ENCODE peak calls at places on chromosome 19, in nine cellular contexts. One of them, this sample, is unnamed.

GRCh38 chr19:16266586-16266942 is 58.1 kb upstream of the KLF2 start:
- DNase-seq in GM12865: no peak
- DNase-seq in astrocyte: no peak
- DNase-seq in CD4-positive, alpha-beta T cell: peak
- DNase-seq in brain microvascular endothelial cell: no peak
- DNase-seq in right lobe of liver: no peak
- DNase-seq in upper lobe of left lung: no peak
- DNase-seq in AG04449: no peak
- DNase-seq in dorsolateral prefrontal cortex: no peak
- DNase-seq in this sample: no peak

GRCh38 chr19:49142866-49143335 is 12.3 kb downstream of the HRC start:
- DNase-seq in GM12865: peak
- DNase-seq in astrocyte: peak
- DNase-seq in CD4-positive, alpha-beta T cell: no peak
- DNase-seq in brain microvascular endothelial cell: peak
- DNase-seq in right lobe of liver: peak
- DNase-seq in upper lobe of left lung: peak
- DNase-seq in AG04449: peak
- DNase-seq in dorsolateral prefrontal cortex: peak
- DNase-seq in this sample: peak

GRCh38 chr19:48815870-48816501 is 5.2 kb upstream of the BCAT2 start:
- DNase-seq in GM12865: peak
- DNase-seq in astrocyte: peak
- DNase-seq in CD4-positive, alpha-beta T cell: no peak
- DNase-seq in brain microvascular endothelial cell: no peak
- DNase-seq in right lobe of liver: no peak
- DNase-seq in upper lobe of left lung: peak
- DNase-seq in AG04449: no peak
- DNase-seq in dorsolateral prefrontal cortex: no peak
- DNase-seq in this sample: peak

GRCh38 chr19:17468302-17469091 is 1.8 kb upstream of the SLC27A1 start:
- DNase-seq in GM12865: no peak
- DNase-seq in astrocyte: no peak
- DNase-seq in CD4-positive, alpha-beta T cell: no peak
- DNase-seq in brain microvascular endothelial cell: no peak
- DNase-seq in right lobe of liver: peak
- DNase-seq in upper lobe of left lung: peak
- DNase-seq in AG04449: no peak
- DNase-seq in dorsolateral prefrontal cortex: no peak
- DNase-seq in this sample: no peak

GRCh38 chr19:45211751-45212381 is 33.3 kb downstream of the BLOC1S3 start:
- DNase-seq in GM12865: no peak
- DNase-seq in astrocyte: no peak
- DNase-seq in CD4-positive, alpha-beta T cell: no peak
- DNase-seq in brain microvascular endothelial cell: no peak
- DNase-seq in right lobe of liver: peak
- DNase-seq in upper lobe of left lung: peak
- DNase-seq in AG04449: no peak
- DNase-seq in dorsolateral prefrontal cortex: no peak
- DNase-seq in this sample: peak

GRCh38 chr19:39671739-39672363 is 16.1 kb downstream of the LGALS16 start:
- DNase-seq in GM12865: peak
- DNase-seq in astrocyte: peak
- DNase-seq in CD4-positive, alpha-beta T cell: peak
- DNase-seq in brain microvascular endothelial cell: peak
- DNase-seq in right lobe of liver: no peak
- DNase-seq in upper lobe of left lung: no peak
- DNase-seq in AG04449: no peak
- DNase-seq in dorsolateral prefrontal cortex: no peak
- DNase-seq in this sample: peak

GRCh38 chr19:42075364-42075615 is 676 bp upstream of the ZNF574 start:
- DNase-seq in GM12865: no peak
- DNase-seq in astrocyte: no peak
- DNase-seq in CD4-positive, alpha-beta T cell: no peak
- DNase-seq in brain microvascular endothelial cell: no peak
- DNase-seq in right lobe of liver: no peak
- DNase-seq in upper lobe of left lung: no peak
- DNase-seq in AG04449: no peak
- DNase-seq in dorsolateral prefrontal cortex: no peak
- DNase-seq in this sample: no peak

GRCh38 chr19:10501971-10502523 is 1.1 kb downstream of the KEAP1 start:
- DNase-seq in GM12865: peak
- DNase-seq in astrocyte: no peak
- DNase-seq in CD4-positive, alpha-beta T cell: no peak
- DNase-seq in brain microvascular endothelial cell: peak
- DNase-seq in right lobe of liver: peak
- DNase-seq in upper lobe of left lung: peak
- DNase-seq in AG04449: no peak
- DNase-seq in dorsolateral prefrontal cortex: peak
- DNase-seq in this sample: no peak

DNA sequence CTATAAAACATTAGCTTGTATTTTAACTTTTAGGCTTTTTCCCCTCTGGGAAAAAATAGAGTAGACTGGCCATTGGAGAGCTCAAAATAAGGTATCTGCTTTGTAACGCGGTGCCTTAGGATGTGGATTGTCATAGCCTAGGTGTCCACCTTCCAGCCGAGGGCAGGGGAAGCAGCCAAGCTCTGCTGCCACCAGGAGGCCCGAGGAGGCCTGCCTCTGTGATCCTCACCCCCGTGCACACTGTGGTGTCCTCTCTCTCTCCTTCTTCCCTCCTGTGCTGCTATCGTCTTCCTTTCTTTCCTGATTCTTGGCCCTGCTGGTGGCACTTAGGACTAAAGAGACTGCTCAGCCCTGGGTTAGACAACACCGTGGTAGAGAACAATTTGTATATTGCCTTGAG is 11.3 kb downstream of the HNRNPM start:
- DNase-seq in GM12865: no peak
- DNase-seq in astrocyte: no peak
- DNase-seq in CD4-positive, alpha-beta T cell: no peak
- DNase-seq in brain microvascular endothelial cell: no peak
- DNase-seq in right lobe of liver: no peak
- DNase-seq in upper lobe of left lung: no peak
- DNase-seq in AG04449: no peak
- DNase-seq in dorsolateral prefrontal cortex: no peak
- DNase-seq in this sample: no peak
- TF ChIP-seq CTCF in GM12865: no peak
- TF ChIP-seq CTCF in astrocyte: no peak
- TF ChIP-seq CTCF in CD4-positive, alpha-beta T cell: no peak
- TF ChIP-seq CTCF in brain microvascular endothelial cell: peak
- TF ChIP-seq CTCF in right lobe of liver: no peak
- TF ChIP-seq CTCF in upper lobe of left lung: peak
- TF ChIP-seq CTCF in AG04449: peak
- TF ChIP-seq CTCF in dorsolateral prefrontal cortex: no peak
- TF ChIP-seq CTCF in this sample: peak

GRCh38 chr19:14840206-14840605 is 5.2 kb upstream of the OR7A5 start:
- DNase-seq in GM12865: no peak
- DNase-seq in astrocyte: no peak
- DNase-seq in CD4-positive, alpha-beta T cell: no peak
- DNase-seq in brain microvascular endothelial cell: no peak
- DNase-seq in right lobe of liver: no peak
- DNase-seq in upper lobe of left lung: no peak
- DNase-seq in AG04449: no peak
- DNase-seq in dorsolateral prefrontal cortex: no peak
- DNase-seq in this sample: no peak

GRCh38 chr19:14843587-14843986 is 5.1 kb downstream of the OR7A10 start:
- DNase-seq in GM12865: no peak
- DNase-seq in astrocyte: no peak
- DNase-seq in CD4-positive, alpha-beta T cell: no peak
- DNase-seq in brain microvascular endothelial cell: no peak
- DNase-seq in right lobe of liver: no peak
- DNase-seq in upper lobe of left lung: no peak
- DNase-seq in AG04449: no peak
- DNase-seq in dorsolateral prefrontal cortex: no peak
- DNase-seq in this sample: peak

GRCh38 chr19:14837391-14837790 is 2.4 kb upstream of the OR7A5 start:
- DNase-seq in GM12865: no peak
- DNase-seq in astrocyte: no peak
- DNase-seq in CD4-positive, alpha-beta T cell: no peak
- DNase-seq in brain microvascular endothelial cell: no peak
- DNase-seq in right lobe of liver: no peak
- DNase-seq in upper lobe of left lung: no peak
- DNase-seq in AG04449: no peak
- DNase-seq in dorsolateral prefrontal cortex: no peak
- DNase-seq in this sample: no peak

GRCh38 chr19:14848822-14849221 is at the start of gene OR7A10:
- DNase-seq in GM12865: no peak
- DNase-seq in astrocyte: no peak
- DNase-seq in CD4-positive, alpha-beta T cell: no peak
- DNase-seq in brain microvascular endothelial cell: no peak
- DNase-seq in right lobe of liver: no peak
- DNase-seq in upper lobe of left lung: no peak
- DNase-seq in AG04449: no peak
- DNase-seq in dorsolateral prefrontal cortex: no peak
- DNase-seq in this sample: no peak

GRCh38 chr19:14843169-14843568 is 5.6 kb downstream of the OR7A10 start:
- DNase-seq in GM12865: no peak
- DNase-seq in astrocyte: no peak
- DNase-seq in CD4-positive, alpha-beta T cell: no peak
- DNase-seq in brain microvascular endothelial cell: no peak
- DNase-seq in right lobe of liver: no peak
- DNase-seq in upper lobe of left lung: no peak
- DNase-seq in AG04449: no peak
- DNase-seq in dorsolateral prefrontal cortex: no peak
- DNase-seq in this sample: no peak
- TF ChIP-seq CTCF in GM12865: no peak
- TF ChIP-seq CTCF in astrocyte: no peak
- TF ChIP-seq CTCF in CD4-positive, alpha-beta T cell: no peak
- TF ChIP-seq CTCF in brain microvascular endothelial cell: no peak
- TF ChIP-seq CTCF in right lobe of liver: no peak
- TF ChIP-seq CTCF in upper lobe of left lung: no peak
- TF ChIP-seq CTCF in AG04449: no peak
- TF ChIP-seq CTCF in dorsolateral prefrontal cortex: no peak
- TF ChIP-seq CTCF in this sample: no peak

GRCh38 chr19:5803441-5803751 is 1.5 kb upstream of the NRTN start:
- DNase-seq in GM12865: no peak
- DNase-seq in astrocyte: no peak
- DNase-seq in CD4-positive, alpha-beta T cell: no peak
- DNase-seq in brain microvascular endothelial cell: no peak
- DNase-seq in right lobe of liver: no peak
- DNase-seq in upper lobe of left lung: no peak
- DNase-seq in AG04449: no peak
- DNase-seq in dorsolateral prefrontal cortex: no peak
- DNase-seq in this sample: no peak

GRCh38 chr19:5804516-5805464 is at the start of gene NRTN:
- DNase-seq in GM12865: no peak
- DNase-seq in astrocyte: no peak
- DNase-seq in CD4-positive, alpha-beta T cell: no peak
- DNase-seq in brain microvascular endothelial cell: no peak
- DNase-seq in right lobe of liver: peak
- DNase-seq in upper lobe of left lung: peak
- DNase-seq in AG04449: no peak
- DNase-seq in dorsolateral prefrontal cortex: no peak
- DNase-seq in this sample: no peak

GRCh38 chr19:5805465-5806132 is 732 bp downstream of the NRTN start:
- DNase-seq in GM12865: no peak
- DNase-seq in astrocyte: no peak
- DNase-seq in CD4-positive, alpha-beta T cell: peak
- DNase-seq in brain microvascular endothelial cell: peak
- DNase-seq in right lobe of liver: peak
- DNase-seq in upper lobe of left lung: peak
- DNase-seq in AG04449: no peak
- DNase-seq in dorsolateral prefrontal cortex: no peak
- DNase-seq in this sample: peak

GRCh38 chr19:5801796-5802616 is 2.9 kb upstream of the NRTN start:
- DNase-seq in GM12865: no peak
- DNase-seq in astrocyte: no peak
- DNase-seq in CD4-positive, alpha-beta T cell: no peak
- DNase-seq in brain microvascular endothelial cell: no peak
- DNase-seq in right lobe of liver: no peak
- DNase-seq in upper lobe of left lung: no peak
- DNase-seq in AG04449: no peak
- DNase-seq in dorsolateral prefrontal cortex: no peak
- DNase-seq in this sample: no peak

DNA sequence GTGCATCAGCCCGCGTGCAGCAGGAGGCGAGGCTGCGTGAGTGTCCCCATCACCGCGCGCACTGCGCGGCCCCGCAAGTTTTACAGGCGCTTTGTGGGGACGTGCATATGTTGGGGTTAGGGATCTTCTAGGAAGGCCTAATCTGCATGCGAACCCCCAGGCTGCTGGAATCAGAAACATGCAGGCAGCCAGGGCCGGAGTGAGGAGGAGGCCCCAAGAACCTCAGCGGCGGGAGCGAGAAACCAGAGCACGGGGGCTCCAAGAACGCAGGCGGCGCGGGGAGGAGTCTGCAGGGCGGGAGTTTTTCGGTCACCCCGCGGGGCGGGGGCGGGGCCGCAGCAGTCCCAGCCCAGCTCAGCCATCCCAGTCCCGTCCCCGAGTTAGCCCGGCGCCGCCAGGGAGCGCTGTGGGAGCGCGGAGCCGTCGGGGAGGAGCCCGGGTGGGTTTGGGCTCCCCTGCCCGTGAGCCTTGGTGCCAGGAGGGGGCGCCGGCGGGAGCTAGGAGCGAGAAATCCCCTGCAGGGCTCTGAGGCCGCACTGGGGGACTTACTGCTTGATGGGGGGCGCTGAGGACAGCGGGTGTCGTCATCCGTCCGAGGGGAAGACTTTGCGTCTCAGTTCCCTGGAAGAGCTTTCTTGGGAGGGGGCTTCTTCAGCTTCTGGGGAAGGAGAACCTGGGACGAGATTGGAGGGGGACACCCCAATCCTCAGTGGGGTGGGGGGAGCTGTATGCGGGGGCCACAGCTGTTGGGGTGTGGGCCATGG is 933 bp upstream of the NRTN start:
- DNase-seq in GM12865: peak
- DNase-seq in astrocyte: peak
- DNase-seq in CD4-positive, alpha-beta T cell: peak
- DNase-seq in brain microvascular endothelial cell: peak
- DNase-seq in right lobe of liver: peak
- DNase-seq in upper lobe of left lung: peak
- DNase-seq in AG04449: peak
- DNase-seq in dorsolateral prefrontal cortex: no peak
- DNase-seq in this sample: peak
- TF ChIP-seq CTCF in GM12865: peak
- TF ChIP-seq CTCF in astrocyte: peak
- TF ChIP-seq CTCF in CD4-positive, alpha-beta T cell: peak
- TF ChIP-seq CTCF in brain microvascular endothelial cell: peak
- TF ChIP-seq CTCF in right lobe of liver: peak
- TF ChIP-seq CTCF in upper lobe of left lung: peak
- TF ChIP-seq CTCF in AG04449: peak
- TF ChIP-seq CTCF in dorsolateral prefrontal cortex: peak
- TF ChIP-seq CTCF in this sample: peak

DNA sequence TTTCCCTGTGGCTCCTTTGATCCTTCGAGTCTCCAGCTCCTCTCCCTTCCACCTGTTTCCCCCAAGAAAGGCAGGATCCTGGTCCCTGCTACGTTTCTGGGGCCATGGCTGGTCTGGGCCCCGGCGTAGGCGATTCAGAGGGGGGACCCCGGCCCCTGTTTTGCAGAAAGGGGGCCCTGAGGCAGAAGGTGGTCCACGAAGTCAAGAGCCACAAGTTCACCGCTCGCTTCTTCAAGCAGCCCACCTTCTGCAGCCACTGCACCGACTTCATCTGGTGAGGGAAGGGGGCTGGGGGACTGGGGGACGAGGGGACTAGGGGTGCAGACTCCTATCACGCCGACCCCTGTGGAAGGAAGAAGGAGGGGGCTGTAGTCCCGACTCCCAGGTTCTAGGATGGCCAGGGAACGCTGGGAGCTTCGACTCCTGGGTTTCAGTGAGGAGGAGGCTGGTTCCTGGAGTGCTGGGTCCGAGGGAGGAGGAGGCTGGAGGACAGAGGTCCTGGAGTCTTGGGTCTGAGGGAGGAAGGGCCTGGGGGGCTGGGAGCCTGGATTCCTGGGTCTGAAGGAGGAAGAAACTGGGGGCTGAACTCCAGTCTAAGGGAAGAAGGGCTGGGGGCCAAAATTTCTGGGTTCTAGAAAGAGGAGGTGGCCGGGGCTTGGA is 524 bp downstream of the PRKCG start:
- DNase-seq in GM12865: no peak
- DNase-seq in astrocyte: no peak
- DNase-seq in CD4-positive, alpha-beta T cell: no peak
- DNase-seq in brain microvascular endothelial cell: no peak
- DNase-seq in right lobe of liver: no peak
- DNase-seq in upper lobe of left lung: no peak
- DNase-seq in AG04449: no peak
- DNase-seq in dorsolateral prefrontal cortex: no peak
- DNase-seq in this sample: no peak
- TF ChIP-seq CTCF in GM12865: no peak
- TF ChIP-seq CTCF in astrocyte: no peak
- TF ChIP-seq CTCF in CD4-positive, alpha-beta T cell: no peak
- TF ChIP-seq CTCF in brain microvascular endothelial cell: no peak
- TF ChIP-seq CTCF in right lobe of liver: no peak
- TF ChIP-seq CTCF in upper lobe of left lung: no peak
- TF ChIP-seq CTCF in AG04449: no peak
- TF ChIP-seq CTCF in dorsolateral prefrontal cortex: no peak
- TF ChIP-seq CTCF in this sample: no peak

This sample was measured in cardiac fibroblast.